ENCODE peak calls at places on chromosomes 7 and 10, in eight cellular contexts. E is stimulated activated CD4-positive, alpha-beta T cell treated with anti-CD3 and anti-CD28 coated beads, Interleukin-15, amount 100 ng/mL, for 1 hour; M is A549; F is activated T-cell treated with anti-CD3 and anti-CD28 coated beads, Interleukin-2, amount 50 U/mL, for 72 hours; J is left cardiac atrium; T is stimulated activated effector memory CD8-positive, alpha-beta T cell treated with anti-CD3 and anti-CD28 coated beads, Interleukin-12 subunit alpha, Interleukin-12 subunit beta, amount 100 ng/mL, for 72 hours; W is brain pericyte; G is stimulated activated CD8-positive, alpha-beta memory T cell treated with anti-CD3 and anti-CD28 coated beads, Interleukin-7, amount 100 ng/mL, for 24 hours. C is an unnamed sample.

GRCh38 chr7:143375298-143376034 is 5.7 kb upstream of the ZYX start:
- DNase-seq in E (no peak), M (no peak), F (peak), J (no peak), T (peak), W (no peak), G (no peak), C (peak)

GRCh38 chr7:35691827-35692307 is 3.1 kb downstream of the HERPUD2 start:
- DNase-seq in E (no peak), M (peak), F (peak), J (no peak), T (peak), W (no peak), G (no peak), C (peak)

GRCh38 chr7:137508437-137509175 is 165.1 kb upstream of the PTN start:
- DNase-seq in E (no peak), M (no peak), F (no peak), J (no peak), T (no peak), W (no peak), G (no peak), C (no peak)

GRCh38 chr10:127612-128432 is 7.4 kb upstream of the ZMYND11 start:
- DNase-seq in E (no peak), M (no peak), F (peak), J (no peak), T (no peak), W (no peak), G (no peak), C (peak)

GRCh38 chr7:149670288-149670687 is 103.1 kb downstream of the ZNF467 start:
- DNase-seq in E (no peak), M (no peak), F (no peak), J (peak), T (no peak), W (peak), G (no peak), C (no peak)

GRCh38 chr10:110681023-110681681 is 37.0 kb downstream of the RBM20 start:
- DNase-seq in E (no peak), M (peak), F (peak), J (peak), T (peak), W (no peak), G (no peak), C (peak)

GRCh38 chr10:99945286-99945685 is 64.5 kb downstream of the DNMBP start:
- DNase-seq in E (no peak), M (peak), F (no peak), J (peak), T (no peak), W (no peak), G (no peak), C (no peak)

GRCh38 chr10:11715815-11716494 is 26.2 kb upstream of the ECHDC3 start:
- DNase-seq in E (no peak), M (no peak), F (no peak), J (no peak), T (no peak), W (no peak), G (no peak), C (no peak)

GRCh38 chr10:45040921-45041320 is 40.2 kb downstream of the ZNF22 start:
- DNase-seq in E (no peak), M (no peak), F (no peak), J (no peak), T (no peak), W (no peak), G (no peak), C (no peak)

GRCh38 chr7:13949450-13949849 is 40.0 kb downstream of the ETV1 start:
- DNase-seq in E (no peak), M (no peak), F (no peak), J (no peak), T (no peak), W (no peak), G (no peak), C (no peak)

GRCh38 chr7:66330961-66331360 is 125.8 kb downstream of the TPST1 start:
- DNase-seq in E (no peak), M (no peak), F (no peak), J (peak), T (no peak), W (no peak), G (no peak), C (no peak)

GRCh38 chr10:103691267-103691666 is 164.1 kb downstream of the SH3PXD2A start:
- DNase-seq in E (no peak), M (no peak), F (no peak), J (no peak), T (no peak), W (no peak), G (no peak), C (no peak)

GRCh38 chr7:29593458-29593857 is 29.8 kb downstream of the PRR15 start:
- DNase-seq in E (no peak), M (no peak), F (no peak), J (no peak), T (no peak), W (no peak), G (no peak), C (no peak)

GRCh38 chr10:4672199-4672598 is 153.8 kb upstream of the AKR1E2 start:
- DNase-seq in E (no peak), M (no peak), F (no peak), J (no peak), T (no peak), W (no peak), G (no peak), C (no peak)

GRCh38 chr7:73342645-73343044 is 14.7 kb downstream of the FKBP6 start:
- DNase-seq in E (no peak), M (peak), F (no peak), J (no peak), T (no peak), W (no peak), G (no peak), C (no peak)

GRCh38 chr10:132563485-132564248 is 26.1 kb downstream of the INPP5A start:
- DNase-seq in E (no peak), M (no peak), F (no peak), J (no peak), T (no peak), W (no peak), G (no peak), C (no peak)

GRCh38 chr7:12686234-12686893 is 1.1 kb upstream of the ARL4A start:
- DNase-seq in E (peak), M (peak), F (peak), J (peak), T (peak), W (peak), G (peak), C (peak)

C was measured in activated CD8-positive, alpha-beta T cell treated with anti-CD3 and anti-CD28 coated beads for 36 hours.